ENCODE peak calls at places on chromosome 16, in nine cellular contexts. A, G, C, F, V, K, D, N and Q are unnamed samples.

GRCh38 chr16:89860747-89861304 is 12.6 kb upstream of the TCF25 start:
- DNase-seq in V (peak), N (no peak), K (no peak), F (peak), G (peak), D (no peak), C (peak), A (no peak), Q (no peak)

GRCh38 chr16:48605518-48606110 is 4.4 kb downstream of the N4BP1 start:
- DNase-seq in K (no peak), N (no peak), D (no peak), C (no peak), F (no peak), G (no peak), V (no peak), A (no peak), Q (no peak)

GRCh38 chr16:58709338-58709737 is 24.8 kb upstream of the SLC38A7 start:
- DNase-seq in A (no peak), G (no peak), K (no peak), V (no peak), F (no peak), N (no peak), D (no peak), C (no peak), Q (no peak)

GRCh38 chr16:73176577-73177013 is 128.7 kb upstream of the ZFHX3 start:
- DNase-seq in N (no peak), C (no peak), D (no peak), A (no peak), F (peak), K (peak), V (peak), G (no peak), Q (no peak)

GRCh38 chr16:4624827-4625616 is 396 bp downstream of the MGRN1 start:
- DNase-seq in A (no peak), F (peak), G (no peak), K (no peak), D (no peak), C (no peak), N (no peak), V (peak), Q (no peak)

GRCh38 chr16:10103700-10104099 is 78.5 kb downstream of the GRIN2A start:
- DNase-seq in A (no peak), C (no peak), V (no peak), F (no peak), D (no peak), G (no peak), N (no peak), K (no peak), Q (no peak)

GRCh38 chr16:5143761-5144620 is 46.4 kb upstream of the EEF2KMT start:
- DNase-seq in A (no peak), D (no peak), K (no peak), N (no peak), V (no peak), F (no peak), C (no peak), G (no peak), Q (no peak)

GRCh38 chr16:85871756-85872155 is 27.2 kb upstream of the IRF8 start:
- DNase-seq in G (no peak), F (no peak), C (no peak), K (no peak), A (no peak), V (no peak), D (no peak), N (no peak), Q (no peak)